ENCODE peak calls at places on chromosomes 4 and X, in eight cellular contexts. G is fibroblast of lung, E is GM23248, P is endothelial cell of umbilical vein, S is astrocyte, Q is hepatocyte, F is PC-3, Z is DND-41. W is an unnamed sample.

GRCh38 chrX:129565046-129565649 is 25.1 kb downstream of the OCRL start:
- DNase-seq in G (peak), E (no peak), P (no peak), S (no peak), Q (no peak), F (no peak), Z (no peak), W (no peak)

GRCh38 chr4:13984996-13985780 is 357.7 kb upstream of the BOD1L1 start:
- DNase-seq in G (peak), E (peak), P (no peak), S (peak), Q (no peak), F (no peak), Z (no peak), W (no peak)

GRCh38 chrX:86604620-86605019 is 456.4 kb downstream of the DACH2 start:
- DNase-seq in G (no peak), E (no peak), P (no peak), S (no peak), Q (no peak), F (no peak), Z (no peak), W (no peak)

GRCh38 chr4:67160409-67160808 is 384.9 kb downstream of the CENPC start:
- DNase-seq in G (no peak), E (no peak), P (no peak), S (no peak), Q (no peak), F (peak), Z (peak), W (no peak)

GRCh38 chr4:90572996-90573395 is 445.8 kb downstream of the CCSER1 start:
- DNase-seq in G (no peak), E (no peak), P (no peak), S (no peak), Q (no peak), F (no peak), Z (no peak), W (no peak)

GRCh38 chrX:6226053-6226645 is 2.5 kb downstream of the NLGN4X start:
- DNase-seq in G (peak), E (no peak), P (no peak), S (no peak), Q (peak), F (no peak), Z (peak), W (peak)

GRCh38 chrX:49037883-49038475 is 5.2 kb downstream of the TFE3 start:
- DNase-seq in G (peak), E (peak), P (no peak), S (peak), Q (no peak), F (peak), Z (no peak), W (no peak)

GRCh38 chrX:123277347-123277746 is 93.3 kb downstream of the GRIA3 start:
- DNase-seq in G (no peak), E (no peak), P (no peak), S (no peak), Q (no peak), F (no peak), Z (no peak), W (no peak)

GRCh38 chr4:7781993-7782392 is 157.7 kb downstream of the AFAP1 start:
- DNase-seq in G (no peak), E (no peak), P (peak), S (no peak), Q (no peak), F (no peak), Z (no peak), W (peak)

GRCh38 chr4:102339018-102339417 is 6.3 kb downstream of the SLC39A8 start:
- DNase-seq in G (no peak), E (no peak), P (no peak), S (no peak), Q (no peak), F (peak), Z (no peak), W (no peak)

GRCh38 chr4:175671491-175671934 is 140.6 kb downstream of the GPM6A start:
- DNase-seq in G (peak), E (no peak), P (no peak), S (peak), Q (peak), F (peak), Z (no peak), W (peak)

GRCh38 chr4:158996669-158997074 is 106.2 kb upstream of the RAPGEF2 start:
- DNase-seq in G (peak), E (peak), P (peak), S (peak), Q (peak), F (peak), Z (no peak), W (peak)

GRCh38 chr4:62402088-62402806 is 1202.1 kb downstream of the ADGRL3 start:
- DNase-seq in G (no peak), E (no peak), P (no peak), S (no peak), Q (no peak), F (no peak), Z (no peak), W (no peak)

GRCh38 chrX:70134116-70134477 is 850 bp downstream of the IGBP1 start:
- DNase-seq in G (peak), E (peak), P (no peak), S (no peak), Q (peak), F (peak), Z (no peak), W (peak)

GRCh38 chrX:19867411-19867732 is 20.0 kb downstream of the SH3KBP1 start:
- DNase-seq in G (peak), E (peak), P (no peak), S (peak), Q (no peak), F (peak), Z (no peak), W (peak)

GRCh38 chrX:13669246-13669689 is 16.3 kb downstream of the TCEANC start:
- DNase-seq in G (peak), E (peak), P (peak), S (peak), Q (peak), F (peak), Z (no peak), W (peak)

GRCh38 chr4:148315049-148315448 is 127.2 kb downstream of the NR3C2 start:
- DNase-seq in G (peak), E (no peak), P (no peak), S (peak), Q (no peak), F (peak), Z (no peak), W (no peak)

GRCh38 chr4:93788712-93789111 is 39.8 kb upstream of the ATOH1 start:
- DNase-seq in G (no peak), E (peak), P (peak), S (no peak), Q (peak), F (peak), Z (no peak), W (peak)

GRCh38 chr4:2714918-2715317 is 41.2 kb downstream of the TNIP2 start:
- DNase-seq in G (no peak), E (no peak), P (no peak), S (no peak), Q (no peak), F (no peak), Z (no peak), W (no peak)

GRCh38 chr4:88771883-88772450 is 74.3 kb upstream of the NAP1L5 start:
- DNase-seq in G (no peak), E (no peak), P (no peak), S (no peak), Q (no peak), F (peak), Z (no peak), W (no peak)

GRCh38 chrX:63330681-63331080 is 20.5 kb downstream of the SPIN4 start:
- DNase-seq in G (no peak), E (no peak), P (no peak), S (no peak), Q (no peak), F (peak), Z (no peak), W (no peak)

GRCh38 chr4:150960079-150960478 is 55.0 kb downstream of the LRBA start:
- DNase-seq in G (peak), E (peak), P (peak), S (no peak), Q (peak), F (peak), Z (no peak), W (peak)

GRCh38 chr4:183328832-183329231 is 6.6 kb upstream of the CLDN24 start:
- DNase-seq in G (peak), E (no peak), P (peak), S (peak), Q (peak), F (peak), Z (no peak), W (peak)

GRCh38 chr4:107853444-107854325 is 29.0 kb downstream of the SGMS2 start:
- DNase-seq in G (peak), E (peak), P (peak), S (peak), Q (peak), F (peak), Z (no peak), W (no peak)

GRCh38 chr4:85929926-85930325 is 429.9 kb downstream of the MAPK10 start:
- DNase-seq in G (no peak), E (peak), P (peak), S (no peak), Q (peak), F (no peak), Z (peak), W (no peak)

GRCh38 chr4:155582971-155583437 is 83.6 kb upstream of the GUCY1A1 start:
- DNase-seq in G (peak), E (peak), P (peak), S (peak), Q (no peak), F (peak), Z (peak), W (peak)

GRCh38 chr4:156598138-156598681 is 373.4 kb downstream of the PDGFC start:
- DNase-seq in G (peak), E (no peak), P (peak), S (peak), Q (peak), F (peak), Z (no peak), W (peak)

GRCh38 chr4:183876268-183876934 is 28.7 kb upstream of the STOX2 start:
- DNase-seq in G (peak), E (peak), P (peak), S (peak), Q (peak), F (peak), Z (no peak), W (peak)

GRCh38 chr4:7804759-7805385 is 134.8 kb downstream of the AFAP1 start:
- DNase-seq in G (no peak), E (no peak), P (no peak), S (no peak), Q (no peak), F (no peak), Z (no peak), W (no peak)

GRCh38 chrX:150365953-150366911 is 3.1 kb downstream of the MAMLD1 start:
- DNase-seq in G (peak), E (peak), P (peak), S (peak), Q (peak), F (peak), Z (peak), W (peak)

GRCh38 chr4:168183717-168184571 is 91.6 kb downstream of the ANXA10 start:
- DNase-seq in G (peak), E (peak), P (peak), S (peak), Q (peak), F (peak), Z (no peak), W (peak)

GRCh38 chr4:7808752-7809151 is 130.9 kb downstream of the AFAP1 start:
- DNase-seq in G (peak), E (peak), P (peak), S (peak), Q (no peak), F (peak), Z (no peak), W (no peak)

GRCh38 chr4:139177888-139178609 is 1.0 kb upstream of the ELF2 start:
- DNase-seq in G (peak), E (peak), P (peak), S (peak), Q (peak), F (peak), Z (peak), W (peak)
- TF ChIP-seq EZH2 in G (no peak), E (no peak), P (no peak), S (no peak), Q (no peak), F (no peak), Z (no peak), W (no peak)

DNA sequence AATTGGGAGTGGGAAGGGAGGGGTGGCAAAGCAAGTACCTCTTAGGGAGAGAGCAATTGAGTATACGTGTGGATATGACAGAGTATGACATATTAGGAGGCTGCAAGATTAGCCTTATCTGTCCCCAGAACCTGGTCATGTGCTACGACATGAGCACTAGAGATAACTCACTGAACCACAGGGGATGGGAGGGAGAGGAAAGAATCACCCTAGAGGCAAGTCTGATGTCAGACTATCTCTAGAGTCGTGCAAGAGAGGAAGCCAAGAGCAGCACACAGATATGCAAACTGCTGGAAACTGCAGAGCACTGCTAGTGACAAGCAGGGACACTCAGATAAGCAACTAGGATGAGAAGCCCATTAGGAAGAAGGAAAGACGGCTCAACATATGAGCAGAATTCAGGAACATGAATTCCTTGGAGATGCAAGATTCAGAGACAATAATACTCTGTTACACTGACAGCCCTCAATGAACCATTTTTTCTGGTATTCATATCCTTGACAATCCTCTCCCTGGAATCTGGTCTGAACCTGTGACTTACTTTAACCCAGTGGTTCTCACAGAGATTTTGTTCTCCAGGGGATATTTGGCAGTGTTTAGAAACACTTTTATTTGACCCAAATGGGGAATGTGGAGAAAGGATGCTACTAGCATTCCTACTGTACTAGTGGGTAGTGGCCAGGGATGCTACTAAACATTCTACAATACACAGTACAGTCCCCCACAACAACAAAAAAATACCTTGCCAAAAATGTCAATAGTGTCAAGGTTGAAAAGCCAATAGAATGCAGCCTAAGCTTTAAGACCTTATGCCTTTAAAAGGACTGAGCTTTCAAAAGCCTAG is 84.0 kb upstream of the BMP2K start:
- DNase-seq in G (no peak), E (peak), P (no peak), S (no peak), Q (peak), F (no peak), Z (no peak), W (no peak)
- TF ChIP-seq EZH2 in G (no peak), E (no peak), P (no peak), S (no peak), Q (no peak), F (no peak), Z (no peak), W (no peak)

GRCh38 chr4:133149364-133149695 is 236 bp downstream of the PCDH10 start:
- DNase-seq in G (no peak), E (no peak), P (no peak), S (no peak), Q (no peak), F (no peak), Z (no peak), W (no peak)
- TF ChIP-seq EZH2 in G (no peak), E (no peak), P (no peak), S (no peak), Q (no peak), F (no peak), Z (no peak), W (no peak)

GRCh38 chr4:21949073-21949457 is 493 bp upstream of the KCNIP4 start:
- DNase-seq in G (peak), E (peak), P (no peak), S (no peak), Q (peak), F (no peak), Z (no peak), W (peak)

GRCh38 chr4:21947768-21948346 is 715 bp downstream of the KCNIP4 start:
- DNase-seq in G (no peak), E (peak), P (no peak), S (no peak), Q (no peak), F (no peak), Z (no peak), W (no peak)

GRCh38 chr4:21952549-21952948 is 4.0 kb upstream of the KCNIP4 start:
- DNase-seq in G (no peak), E (no peak), P (no peak), S (no peak), Q (no peak), F (no peak), Z (no peak), W (no peak)

GRCh38 chr4:21946858-21947257 is 1.7 kb downstream of the KCNIP4 start:
- DNase-seq in G (no peak), E (no peak), P (no peak), S (no peak), Q (no peak), F (no peak), Z (no peak), W (no peak)

DNA sequence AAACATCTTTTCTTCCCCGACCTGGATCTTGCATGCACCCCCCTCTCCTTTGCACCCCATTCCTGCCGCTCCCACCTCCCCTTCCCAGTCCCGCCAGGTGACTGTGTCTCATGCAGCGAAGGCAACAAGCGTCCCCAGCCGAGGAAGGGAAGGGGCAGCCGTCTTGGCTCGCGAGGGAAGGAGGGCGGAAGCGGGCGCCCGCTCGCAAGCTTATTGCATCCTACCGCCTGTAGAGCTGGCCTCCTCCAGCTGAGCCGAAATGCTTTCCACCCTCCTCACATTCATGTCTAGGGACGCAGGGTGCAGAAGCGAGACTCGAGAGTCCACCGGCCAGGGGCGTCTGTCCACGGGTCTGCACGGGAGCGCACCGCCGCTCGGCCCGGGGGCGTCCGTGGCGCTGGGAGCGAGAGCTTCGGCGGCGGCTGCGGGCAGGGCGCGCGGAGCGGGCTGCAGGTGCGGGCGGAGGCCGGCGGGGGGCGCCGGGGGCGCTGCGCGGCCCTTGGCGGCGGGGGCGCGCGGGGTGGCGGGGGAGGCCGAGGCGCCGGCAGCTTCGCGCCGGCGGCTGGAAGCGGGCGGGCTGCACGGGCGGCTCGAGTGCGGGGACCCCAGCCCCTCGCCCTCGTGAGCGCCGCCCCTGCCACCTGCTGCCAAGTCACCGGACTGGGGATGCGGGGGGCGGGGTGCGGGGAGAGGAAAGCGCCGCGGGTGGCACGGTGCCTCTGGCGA is at the start of gene KCNIP4:
- DNase-seq in G (peak), E (peak), P (no peak), S (peak), Q (peak), F (no peak), Z (no peak), W (peak)
- TF ChIP-seq EZH2 in G (peak), E (no peak), P (no peak), S (peak), Q (peak), F (no peak), Z (no peak), W (peak)

DNA sequence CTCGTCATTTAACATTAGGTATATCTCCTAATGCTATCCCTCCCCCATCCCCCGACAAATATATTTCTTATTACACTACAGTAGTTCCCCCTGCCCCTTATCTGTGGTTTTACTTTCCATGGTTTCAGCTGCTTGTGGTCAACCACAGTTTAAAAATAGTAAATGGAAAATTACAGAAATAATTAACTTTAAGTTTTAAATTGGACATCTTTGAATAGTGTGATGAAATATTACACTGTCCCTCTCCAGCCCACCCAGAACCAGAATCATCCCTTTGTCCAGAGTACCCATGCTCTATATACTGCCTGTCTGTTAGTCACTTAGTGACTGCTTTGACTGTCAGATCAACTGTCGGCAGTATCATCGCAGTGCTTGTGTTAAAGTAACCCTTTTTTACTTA is 47.4 kb upstream of the VEGFC start:
- DNase-seq in G (peak), E (peak), P (no peak), S (peak), Q (no peak), F (peak), Z (no peak), W (no peak)
- TF ChIP-seq EZH2 in G (no peak), E (no peak), P (no peak), S (no peak), Q (no peak), F (no peak), Z (no peak), W (no peak)

GRCh38 chr4:133150643-133151300 is 1.7 kb downstream of the PCDH10 start:
- DNase-seq in G (peak), E (peak), P (peak), S (peak), Q (peak), F (no peak), Z (no peak), W (peak)

GRCh38 chr4:133151681-133152329 is 2.7 kb downstream of the PCDH10 start:
- DNase-seq in G (peak), E (no peak), P (peak), S (peak), Q (peak), F (no peak), Z (no peak), W (peak)

GRCh38 chr4:133151301-133151680 is 2.2 kb downstream of the PCDH10 start:
- DNase-seq in G (peak), E (peak), P (peak), S (peak), Q (no peak), F (no peak), Z (no peak), W (peak)

GRCh38 chr4:133148690-133149363 is at the start of gene PCDH10:
- DNase-seq in G (peak), E (peak), P (peak), S (peak), Q (peak), F (peak), Z (peak), W (peak)

GRCh38 chr4:133149932-133150642 is 993 bp downstream of the PCDH10 start:
- DNase-seq in G (peak), E (no peak), P (peak), S (no peak), Q (no peak), F (no peak), Z (no peak), W (peak)
- TF ChIP-seq EZH2 in G (no peak), E (peak), P (no peak), S (no peak), Q (no peak), F (no peak), Z (no peak), W (no peak)

GRCh38 chr4:99061048-99061447 is 27.5 kb downstream of the ADH5 start:
- DNase-seq in G (no peak), E (peak), P (no peak), S (no peak), Q (no peak), F (no peak), Z (no peak), W (no peak)
- TF ChIP-seq EZH2 in G (no peak), E (no peak), P (no peak), S (no peak), Q (no peak), F (no peak), Z (no peak), W (no peak)

GRCh38 chr4:52052475-52052780 is 1.3 kb downstream of the SPATA18 start:
- DNase-seq in G (peak), E (peak), P (peak), S (peak), Q (peak), F (no peak), Z (no peak), W (no peak)
- TF ChIP-seq EZH2 in G (no peak), E (no peak), P (no peak), S (no peak), Q (no peak), F (no peak), Z (no peak), W (no peak)